ENCODE peak calls at places on chromosomes 12 and 14, in five cellular contexts. W is T-helper 9 cell; B is cardiac fibroblast; C is NCI-H748 treated with DMSO at 0.1 percent for 48 hours; Y is activated T-helper 1 cell treated with anti-CD3 and anti-CD28 coated beads, Interleukin-2, amount 50 U/mL, for 16 hours. G is an unnamed sample.

GRCh38 chr14:24436355-24437019 is 6.1 kb downstream of the SDR39U1 start:
- DNase-seq in W (no peak), B (peak; percentile 91), C (peak; percentile 58), Y (no peak), G (peak; percentile 82)

GRCh38 chr12:56599797-56600196 is 30.3 kb downstream of the BAZ2A start:
- DNase-seq in W (no peak), B (no peak), C (no peak), Y (no peak), G (no peak)

GRCh38 chr12:3483089-3483488 is 7.9 kb upstream of the PRMT8 start:
- DNase-seq in W (no peak), B (no peak), C (no peak), Y (no peak), G (no peak)

GRCh38 chr12:107533218-107533617 is 152.4 kb upstream of the PWP1 start:
- DNase-seq in W (no peak), B (no peak), C (no peak), Y (no peak), G (no peak)

GRCh38 chr12:121894633-121895032 is 6.0 kb downstream of the PSMD9 start:
- DNase-seq in W (no peak), B (peak; percentile 45), C (no peak), Y (no peak), G (no peak)

GRCh38 chr14:54000341-54000811 is 43.8 kb upstream of the BMP4 start:
- DNase-seq in W (no peak), B (peak; percentile 30), C (no peak), Y (no peak), G (no peak)

GRCh38 chr12:57166971-57167371 is 19.6 kb upstream of the LRP1-AS start:
- DNase-seq in W (no peak), B (peak; percentile 92), C (no peak), Y (no peak), G (no peak)

GRCh38 chr14:49505026-49505766 is 81.0 kb downstream of the RPS29 start:
- DNase-seq in W (no peak), B (no peak), C (no peak), Y (no peak), G (no peak)

GRCh38 chr14:68042591-68043210 is 223.1 kb downstream of the RAD51B start:
- DNase-seq in W (no peak), B (no peak), C (peak; percentile 21), Y (no peak), G (no peak)

GRCh38 chr12:45726594-45727300 is 2.8 kb upstream of the ARID2 start:
- DNase-seq in W (peak; percentile 29), B (peak; percentile 50), C (peak; percentile 21), Y (peak; percentile 5), G (peak; percentile 18)

GRCh38 chr14:54116972-54117371 is 160.3 kb upstream of the BMP4 start:
- DNase-seq in W (no peak), B (peak; percentile 71), C (no peak), Y (no peak), G (no peak)

GRCh38 chr14:71933026-71933587 is 878 bp downstream of the RGS6 start:
- DNase-seq in W (no peak), B (peak; percentile 10), C (peak; percentile 27), Y (no peak), G (no peak)

GRCh38 chr14:103867523-103867953 is 20.2 kb upstream of the PPP1R13B start:
- DNase-seq in W (no peak), B (no peak), C (no peak), Y (no peak), G (no peak)

GRCh38 chr14:86787782-86788181 is 1205.2 kb downstream of the GALC start:
- DNase-seq in W (no peak), B (peak; percentile 4), C (no peak), Y (no peak), G (no peak)

GRCh38 chr14:71751264-71751663 is 181.0 kb upstream of the RGS6 start:
- DNase-seq in W (no peak), B (no peak), C (no peak), Y (no peak), G (peak; percentile 21)

GRCh38 chr14:93045965-93046695 is 69.6 kb downstream of the ITPK1 start:
- DNase-seq in W (no peak), B (peak; percentile 60), C (no peak), Y (no peak), G (no peak)

GRCh38 chr12:122062832-122063690 is 15.5 kb upstream of the MLXIP start:
- DNase-seq in W (no peak), B (peak; percentile 85), C (no peak), Y (no peak), G (no peak)

GRCh38 chr12:93243689-93244513 is 133.8 kb upstream of the NUDT4 start:
- DNase-seq in W (no peak), B (peak; percentile 88), C (no peak), Y (no peak), G (no peak)

GRCh38 chr14:74979442-74980397 is 23.0 kb upstream of the EIF2B2 start:
- DNase-seq in W (no peak), B (no peak), C (no peak), Y (no peak), G (no peak)

GRCh38 chr14:43204816-43205215 is 1302.3 kb downstream of the FSCB start:
- DNase-seq in W (no peak), B (no peak), C (no peak), Y (no peak), G (no peak)

GRCh38 chr14:53549956-53550355 is 396.8 kb upstream of the DDHD1 start:
- DNase-seq in W (no peak), B (no peak), C (no peak), Y (no peak), G (no peak)

GRCh38 chr14:39025250-39025809 is 77.7 kb downstream of the SEC23A start:
- DNase-seq in W (no peak), B (no peak), C (no peak), Y (no peak), G (no peak)

GRCh38 chr14:90111895-90112534 is 50.2 kb downstream of the KCNK13 start:
- DNase-seq in W (no peak), B (peak; percentile 89), C (no peak), Y (no peak), G (peak; percentile 62)

GRCh38 chr14:54627718-54628345 is 60.9 kb downstream of the SAMD4A start:
- DNase-seq in W (peak; percentile 12), B (peak; percentile 77), C (no peak), Y (no peak), G (peak; percentile 96)

GRCh38 chr14:35300228-35300627 is 8.0 kb downstream of the PSMA6 start:
- DNase-seq in W (no peak), B (no peak), C (no peak), Y (no peak), G (no peak)

G was measured in COLO829.